ENCODE peak calls at places on chromosome 1, in ten cellular contexts. N, V, Y, T, U, E, G, Q, P and R are unnamed samples.

GRCh38 chr1:180791806-180792205 is 120.9 kb upstream of the KIAA1614 start:
- DNase-seq in N (no peak), E (no peak), U (no peak), Q (no peak), P (no peak), T (no peak), G (no peak), Y (no peak), V (no peak), R (no peak)

GRCh38 chr1:226602186-226603029 is 53.8 kb downstream of the STUM start:
- DNase-seq in E (no peak), T (no peak), P (no peak), U (no peak), N (no peak), Y (peak; percentile 75), G (peak; percentile 59), Q (no peak), V (peak; percentile 54), R (no peak)

GRCh38 chr1:78765489-78765888 is 115.9 kb downstream of the IFI44 start:
- DNase-seq in V (no peak), T (no peak), E (no peak), U (no peak), G (no peak), Y (no peak), N (no peak), P (no peak), Q (no peak), R (no peak)

GRCh38 chr1:185409763-185410528 is 92.9 kb upstream of the IVNS1ABP start:
- DNase-seq in G (no peak), N (no peak), Y (no peak), V (no peak), E (no peak), Q (no peak), U (no peak), P (no peak), T (no peak), R (no peak)

GRCh38 chr1:61754545-61754944 is 12.3 kb downstream of the PATJ start:
- DNase-seq in P (no peak), E (no peak), Y (no peak), N (no peak), T (no peak), U (no peak), V (no peak), G (no peak), Q (no peak), R (no peak)

GRCh38 chr1:226697608-226698544 is 41.2 kb downstream of the ITPKB start:
- DNase-seq in G (no peak), Q (no peak), Y (no peak), U (no peak), V (no peak), E (no peak), T (no peak), N (no peak), P (no peak), R (peak; percentile 74)

GRCh38 chr1:93907718-93908117 is 1.5 kb downstream of the GCLM start:
- DNase-seq in Q (no peak), U (no peak), G (peak; percentile 16), E (peak; percentile 42), P (no peak), T (no peak), Y (no peak), V (no peak), N (no peak), R (no peak)

GRCh38 chr1:212218911-212219310 is 66.3 kb upstream of the PPP2R5A start:
- DNase-seq in U (no peak), P (no peak), G (peak; percentile 77), E (no peak), Y (no peak), T (no peak), Q (no peak), N (no peak), V (no peak), R (no peak)

GRCh38 chr1:117679868-117680267 is 74.0 kb downstream of the TENT5C start:
- DNase-seq in V (no peak), U (no peak), E (no peak), N (no peak), Q (no peak), G (no peak), T (no peak), Y (no peak), P (no peak), R (no peak)

GRCh38 chr1:116988248-116988647 is 13.3 kb upstream of the CD101 start:
- DNase-seq in Q (no peak), T (no peak), V (no peak), G (no peak), U (no peak), E (no peak), Y (no peak), N (no peak), P (no peak), R (peak; percentile 18)